ENCODE peak calls at places on chromosome 5, in ten cellular contexts. One of them, this sample, is unnamed.

GRCh38 chr5:154523704-154524103 is 45.7 kb upstream of the HAND1 start:
- DNase-seq in CD4-positive, alpha-beta T cell: no peak
- DNase-seq in fibroblast of gingiva: no peak
- DNase-seq in fibroblast of mammary gland: no peak
- DNase-seq in HTR-8/SVneo: no peak
- DNase-seq in neural crest cell: no peak
- DNase-seq in activated CD4-positive, alpha-beta T cell treated with anti-CD3 and anti-CD28 coated beads, Interleukin-2, amount 50 U/mL, for 4 hours: no peak
- DNase-seq in GM13976: no peak
- DNase-seq in SK-N-SH: peak; percentile 71
- DNase-seq in ureter: no peak
- DNase-seq in this sample: no peak

GRCh38 chr5:177023247-177023703 is 779 bp downstream of the ZNF346 start:
- DNase-seq in fibroblast of mammary gland: no peak
- DNase-seq in activated CD4-positive, alpha-beta T cell treated with anti-CD3 and anti-CD28 coated beads, Interleukin-2, amount 50 U/mL, for 4 hours: no peak
- DNase-seq in neural crest cell: peak; percentile 8
- DNase-seq in ureter: no peak
- DNase-seq in CD4-positive, alpha-beta T cell: no peak
- DNase-seq in SK-N-SH: peak; percentile 41
- DNase-seq in HTR-8/SVneo: no peak
- DNase-seq in fibroblast of gingiva: no peak
- DNase-seq in GM13976: peak; percentile 45
- DNase-seq in this sample: no peak

GRCh38 chr5:56950626-56951130 is 1.2 kb downstream of the MIER3 start:
- DNase-seq in fibroblast of mammary gland: peak; percentile 66
- DNase-seq in activated CD4-positive, alpha-beta T cell treated with anti-CD3 and anti-CD28 coated beads, Interleukin-2, amount 50 U/mL, for 4 hours: peak; percentile 43
- DNase-seq in fibroblast of gingiva: peak; percentile 74
- DNase-seq in neural crest cell: peak; percentile 44
- DNase-seq in ureter: peak; percentile 63
- DNase-seq in SK-N-SH: peak; percentile 62
- DNase-seq in HTR-8/SVneo: peak; percentile 58
- DNase-seq in CD4-positive, alpha-beta T cell: peak; percentile 62
- DNase-seq in GM13976: peak; percentile 72
- DNase-seq in this sample: peak; percentile 78

GRCh38 chr5:102231693-102232619 is 64.1 kb downstream of the SLCO4C1 start:
- DNase-seq in neural crest cell: no peak
- DNase-seq in HTR-8/SVneo: no peak
- DNase-seq in GM13976: peak; percentile 12
- DNase-seq in activated CD4-positive, alpha-beta T cell treated with anti-CD3 and anti-CD28 coated beads, Interleukin-2, amount 50 U/mL, for 4 hours: no peak
- DNase-seq in fibroblast of gingiva: no peak
- DNase-seq in SK-N-SH: no peak
- DNase-seq in fibroblast of mammary gland: no peak
- DNase-seq in ureter: no peak
- DNase-seq in CD4-positive, alpha-beta T cell: no peak
- DNase-seq in this sample: no peak

GRCh38 chr5:142459209-142459608 is 134.4 kb upstream of the SPRY4 start:
- DNase-seq in fibroblast of mammary gland: no peak
- DNase-seq in neural crest cell: no peak
- DNase-seq in fibroblast of gingiva: no peak
- DNase-seq in CD4-positive, alpha-beta T cell: no peak
- DNase-seq in activated CD4-positive, alpha-beta T cell treated with anti-CD3 and anti-CD28 coated beads, Interleukin-2, amount 50 U/mL, for 4 hours: no peak
- DNase-seq in ureter: no peak
- DNase-seq in SK-N-SH: no peak
- DNase-seq in HTR-8/SVneo: no peak
- DNase-seq in GM13976: no peak
- DNase-seq in this sample: no peak

GRCh38 chr5:41003670-41004376 is 67.3 kb downstream of the MROH2B start:
- DNase-seq in SK-N-SH: no peak
- DNase-seq in GM13976: no peak
- DNase-seq in HTR-8/SVneo: no peak
- DNase-seq in fibroblast of gingiva: no peak
- DNase-seq in neural crest cell: no peak
- DNase-seq in CD4-positive, alpha-beta T cell: no peak
- DNase-seq in ureter: no peak
- DNase-seq in activated CD4-positive, alpha-beta T cell treated with anti-CD3 and anti-CD28 coated beads, Interleukin-2, amount 50 U/mL, for 4 hours: no peak
- DNase-seq in fibroblast of mammary gland: no peak
- DNase-seq in this sample: no peak

GRCh38 chr5:35771321-35771720 is 85.4 kb upstream of the IL7R start:
- DNase-seq in ureter: no peak
- DNase-seq in fibroblast of mammary gland: peak; percentile 90
- DNase-seq in CD4-positive, alpha-beta T cell: no peak
- DNase-seq in neural crest cell: no peak
- DNase-seq in GM13976: no peak
- DNase-seq in SK-N-SH: no peak
- DNase-seq in HTR-8/SVneo: peak; percentile 68
- DNase-seq in activated CD4-positive, alpha-beta T cell treated with anti-CD3 and anti-CD28 coated beads, Interleukin-2, amount 50 U/mL, for 4 hours: no peak
- DNase-seq in fibroblast of gingiva: peak; percentile 93
- DNase-seq in this sample: no peak

GRCh38 chr5:62689599-62690368 is 111.2 kb downstream of the LRRC70 start:
- DNase-seq in ureter: no peak
- DNase-seq in neural crest cell: no peak
- DNase-seq in SK-N-SH: no peak
- DNase-seq in HTR-8/SVneo: no peak
- DNase-seq in fibroblast of mammary gland: no peak
- DNase-seq in GM13976: peak; percentile 13
- DNase-seq in activated CD4-positive, alpha-beta T cell treated with anti-CD3 and anti-CD28 coated beads, Interleukin-2, amount 50 U/mL, for 4 hours: no peak
- DNase-seq in fibroblast of gingiva: no peak
- DNase-seq in CD4-positive, alpha-beta T cell: no peak
- DNase-seq in this sample: no peak

GRCh38 chr5:57172466-57172961 is 1.3 kb upstream of the GPBP1 start:
- DNase-seq in HTR-8/SVneo: no peak
- DNase-seq in neural crest cell: no peak
- DNase-seq in SK-N-SH: peak; percentile 43
- DNase-seq in activated CD4-positive, alpha-beta T cell treated with anti-CD3 and anti-CD28 coated beads, Interleukin-2, amount 50 U/mL, for 4 hours: no peak
- DNase-seq in CD4-positive, alpha-beta T cell: no peak
- DNase-seq in GM13976: no peak
- DNase-seq in fibroblast of mammary gland: no peak
- DNase-seq in fibroblast of gingiva: peak; percentile 21
- DNase-seq in ureter: no peak
- DNase-seq in this sample: no peak

GRCh38 chr5:55601209-55601618 is 66.5 kb upstream of the PLPP1 start:
- DNase-seq in CD4-positive, alpha-beta T cell: no peak
- DNase-seq in SK-N-SH: no peak
- DNase-seq in fibroblast of gingiva: peak; percentile 99
- DNase-seq in GM13976: no peak
- DNase-seq in fibroblast of mammary gland: peak; percentile 94
- DNase-seq in activated CD4-positive, alpha-beta T cell treated with anti-CD3 and anti-CD28 coated beads, Interleukin-2, amount 50 U/mL, for 4 hours: no peak
- DNase-seq in HTR-8/SVneo: peak; percentile 56
- DNase-seq in ureter: peak; percentile 89
- DNase-seq in neural crest cell: no peak
- DNase-seq in this sample: no peak

GRCh38 chr5:152332696-152333095 is 72.4 kb downstream of the NMUR2 start:
- DNase-seq in HTR-8/SVneo: no peak
- DNase-seq in fibroblast of mammary gland: no peak
- DNase-seq in neural crest cell: no peak
- DNase-seq in CD4-positive, alpha-beta T cell: no peak
- DNase-seq in GM13976: no peak
- DNase-seq in SK-N-SH: no peak
- DNase-seq in activated CD4-positive, alpha-beta T cell treated with anti-CD3 and anti-CD28 coated beads, Interleukin-2, amount 50 U/mL, for 4 hours: no peak
- DNase-seq in ureter: no peak
- DNase-seq in fibroblast of gingiva: no peak
- DNase-seq in this sample: no peak

GRCh38 chr5:16519435-16519834 is 53.8 kb upstream of the ZNF622 start:
- DNase-seq in fibroblast of mammary gland: no peak
- DNase-seq in HTR-8/SVneo: no peak
- DNase-seq in GM13976: no peak
- DNase-seq in SK-N-SH: no peak
- DNase-seq in ureter: no peak
- DNase-seq in neural crest cell: no peak
- DNase-seq in activated CD4-positive, alpha-beta T cell treated with anti-CD3 and anti-CD28 coated beads, Interleukin-2, amount 50 U/mL, for 4 hours: no peak
- DNase-seq in fibroblast of gingiva: no peak
- DNase-seq in CD4-positive, alpha-beta T cell: no peak
- DNase-seq in this sample: no peak

GRCh38 chr5:89255845-89256463 is 373.0 kb upstream of the MEF2C start:
- DNase-seq in SK-N-SH: no peak
- DNase-seq in fibroblast of mammary gland: peak; percentile 87
- DNase-seq in ureter: no peak
- DNase-seq in GM13976: no peak
- DNase-seq in CD4-positive, alpha-beta T cell: no peak
- DNase-seq in HTR-8/SVneo: no peak
- DNase-seq in neural crest cell: no peak
- DNase-seq in fibroblast of gingiva: peak; percentile 49
- DNase-seq in activated CD4-positive, alpha-beta T cell treated with anti-CD3 and anti-CD28 coated beads, Interleukin-2, amount 50 U/mL, for 4 hours: no peak
- DNase-seq in this sample: no peak

This sample was measured in type B pancreatic cell.